ENCODE peak calls at places on chromosome 1, in nine cellular contexts. One of them, this sample, is unnamed.
A peak's percentile ranks its signal among the peaks of the same experiment; 100 is the strongest.

GRCh38 chr1:202656951-202657646 is 53.2 kb downstream of the SYT2 start:
- DNase-seq in glutamatergic neuron: no peak
- DNase-seq in endothelial cell of umbilical vein: peak; percentile 26
- DNase-seq in brain microvascular endothelial cell: peak; percentile 35
- DNase-seq in ascending aorta: no peak
- DNase-seq in coronary artery: no peak
- DNase-seq in AG10803: peak; percentile 10
- DNase-seq in IMR-90: peak; percentile 46
- DNase-seq in AG04449: no peak
- DNase-seq in this sample: no peak

GRCh38 chr1:27650527-27651175 is 15.7 kb upstream of the FGR start:
- DNase-seq in AG04449: no peak
- DNase-seq in brain microvascular endothelial cell: peak; percentile 37
- DNase-seq in IMR-90: peak; percentile 70
- DNase-seq in endothelial cell of umbilical vein: peak; percentile 31
- DNase-seq in coronary artery: no peak
- DNase-seq in ascending aorta: no peak
- DNase-seq in glutamatergic neuron: no peak
- DNase-seq in AG10803: peak; percentile 76
- DNase-seq in this sample: no peak

GRCh38 chr1:33388989-33389771 is 41.7 kb downstream of the PHC2 start:
- DNase-seq in AG10803: peak; percentile 98
- DNase-seq in glutamatergic neuron: no peak
- DNase-seq in AG04449: peak; percentile 80
- DNase-seq in IMR-90: peak; percentile 58
- DNase-seq in brain microvascular endothelial cell: peak; percentile 50
- DNase-seq in endothelial cell of umbilical vein: no peak
- DNase-seq in ascending aorta: no peak
- DNase-seq in coronary artery: no peak
- DNase-seq in this sample: no peak

GRCh38 chr1:33258788-33259274 is 2.5 kb downstream of the ZNF362 start:
- DNase-seq in brain microvascular endothelial cell: no peak
- DNase-seq in glutamatergic neuron: no peak
- DNase-seq in endothelial cell of umbilical vein: no peak
- DNase-seq in AG10803: no peak
- DNase-seq in AG04449: no peak
- DNase-seq in ascending aorta: no peak
- DNase-seq in coronary artery: no peak
- DNase-seq in IMR-90: no peak
- DNase-seq in this sample: no peak

GRCh38 chr1:10074059-10074854 is 41.5 kb downstream of the UBE4B start:
- DNase-seq in AG04449: peak; percentile 89
- DNase-seq in brain microvascular endothelial cell: peak; percentile 99
- DNase-seq in ascending aorta: peak; percentile 77
- DNase-seq in IMR-90: peak; percentile 98
- DNase-seq in coronary artery: no peak
- DNase-seq in glutamatergic neuron: no peak
- DNase-seq in AG10803: peak; percentile 95
- DNase-seq in endothelial cell of umbilical vein: peak; percentile 37
- DNase-seq in this sample: no peak

GRCh38 chr1:206514821-206515387 is 7.6 kb downstream of the RASSF5 start:
- DNase-seq in AG10803: no peak
- DNase-seq in ascending aorta: no peak
- DNase-seq in coronary artery: no peak
- DNase-seq in brain microvascular endothelial cell: no peak
- DNase-seq in IMR-90: no peak
- DNase-seq in AG04449: no peak
- DNase-seq in glutamatergic neuron: no peak
- DNase-seq in endothelial cell of umbilical vein: no peak
- DNase-seq in this sample: no peak

GRCh38 chr1:205248793-205249601 is 21.3 kb downstream of the TMCC2 start:
- DNase-seq in coronary artery: peak; percentile 82
- DNase-seq in ascending aorta: peak; percentile 82
- DNase-seq in AG04449: no peak
- DNase-seq in AG10803: no peak
- DNase-seq in brain microvascular endothelial cell: no peak
- DNase-seq in endothelial cell of umbilical vein: peak; percentile 69
- DNase-seq in IMR-90: peak; percentile 75
- DNase-seq in glutamatergic neuron: no peak
- DNase-seq in this sample: no peak

GRCh38 chr1:156154317-156154749 is 948 bp downstream of the SEMA4A start:
- DNase-seq in AG10803: no peak
- DNase-seq in coronary artery: no peak
- DNase-seq in IMR-90: no peak
- DNase-seq in glutamatergic neuron: no peak
- DNase-seq in AG04449: no peak
- DNase-seq in ascending aorta: no peak
- DNase-seq in brain microvascular endothelial cell: no peak
- DNase-seq in endothelial cell of umbilical vein: no peak
- DNase-seq in this sample: no peak

GRCh38 chr1:193504920-193505319 is 318.5 kb upstream of the B3GALT2 start:
- DNase-seq in AG10803: no peak
- DNase-seq in endothelial cell of umbilical vein: no peak
- DNase-seq in IMR-90: no peak
- DNase-seq in coronary artery: no peak
- DNase-seq in brain microvascular endothelial cell: no peak
- DNase-seq in glutamatergic neuron: no peak
- DNase-seq in ascending aorta: no peak
- DNase-seq in AG04449: no peak
- DNase-seq in this sample: no peak

GRCh38 chr1:100718581-100718980 is 961 bp upstream of the VCAM1 start:
- DNase-seq in coronary artery: no peak
- DNase-seq in ascending aorta: no peak
- DNase-seq in glutamatergic neuron: no peak
- DNase-seq in AG04449: no peak
- DNase-seq in brain microvascular endothelial cell: no peak
- DNase-seq in AG10803: no peak
- DNase-seq in IMR-90: no peak
- DNase-seq in endothelial cell of umbilical vein: no peak
- DNase-seq in this sample: no peak

GRCh38 chr1:23283660-23284602 is 60.2 kb downstream of the HNRNPR start:
- DNase-seq in brain microvascular endothelial cell: peak; percentile 37
- DNase-seq in AG10803: peak; percentile 74
- DNase-seq in coronary artery: no peak
- DNase-seq in ascending aorta: no peak
- DNase-seq in AG04449: peak; percentile 28
- DNase-seq in IMR-90: peak; percentile 67
- DNase-seq in endothelial cell of umbilical vein: no peak
- DNase-seq in glutamatergic neuron: no peak
- DNase-seq in this sample: no peak

GRCh38 chr1:64514197-64514765 is 44.4 kb downstream of the CACHD1 start:
- DNase-seq in IMR-90: peak; percentile 88
- DNase-seq in brain microvascular endothelial cell: peak; percentile 81
- DNase-seq in AG10803: peak; percentile 82
- DNase-seq in glutamatergic neuron: no peak
- DNase-seq in endothelial cell of umbilical vein: peak; percentile 79
- DNase-seq in ascending aorta: no peak
- DNase-seq in AG04449: peak; percentile 71
- DNase-seq in coronary artery: no peak
- DNase-seq in this sample: no peak

GRCh38 chr1:153985341-153985912 is 712 bp downstream of the RAB13 start:
- DNase-seq in AG10803: peak; percentile 70
- DNase-seq in IMR-90: peak; percentile 88
- DNase-seq in coronary artery: peak; percentile 86
- DNase-seq in endothelial cell of umbilical vein: peak; percentile 68
- DNase-seq in ascending aorta: peak; percentile 83
- DNase-seq in AG04449: peak; percentile 23
- DNase-seq in glutamatergic neuron: no peak
- DNase-seq in brain microvascular endothelial cell: peak; percentile 62
- DNase-seq in this sample: no peak

GRCh38 chr1:153550827-153551512 is 1.9 kb upstream of the S100A3 start:
- DNase-seq in IMR-90: no peak
- DNase-seq in endothelial cell of umbilical vein: no peak
- DNase-seq in coronary artery: no peak
- DNase-seq in AG04449: no peak
- DNase-seq in glutamatergic neuron: no peak
- DNase-seq in brain microvascular endothelial cell: no peak
- DNase-seq in AG10803: no peak
- DNase-seq in ascending aorta: no peak
- DNase-seq in this sample: no peak

GRCh38 chr1:220149742-220150141 is 55.8 kb downstream of the IARS2 start:
- DNase-seq in ascending aorta: no peak
- DNase-seq in AG04449: no peak
- DNase-seq in coronary artery: no peak
- DNase-seq in endothelial cell of umbilical vein: no peak
- DNase-seq in AG10803: no peak
- DNase-seq in brain microvascular endothelial cell: no peak
- DNase-seq in glutamatergic neuron: no peak
- DNase-seq in IMR-90: no peak
- DNase-seq in this sample: no peak

GRCh38 chr1:115133440-115133839 is 44.1 kb upstream of the TSPAN2 start:
- DNase-seq in AG04449: no peak
- DNase-seq in glutamatergic neuron: no peak
- DNase-seq in IMR-90: peak; percentile 68
- DNase-seq in ascending aorta: no peak
- DNase-seq in brain microvascular endothelial cell: peak; percentile 68
- DNase-seq in endothelial cell of umbilical vein: peak; percentile 60
- DNase-seq in AG10803: peak; percentile 34
- DNase-seq in coronary artery: no peak
- DNase-seq in this sample: no peak

GRCh38 chr1:115135681-115136080 is 46.4 kb upstream of the TSPAN2 start:
- DNase-seq in ascending aorta: no peak
- DNase-seq in IMR-90: peak; percentile 60
- DNase-seq in glutamatergic neuron: no peak
- DNase-seq in brain microvascular endothelial cell: peak; percentile 40
- DNase-seq in AG10803: peak; percentile 67
- DNase-seq in coronary artery: no peak
- DNase-seq in AG04449: no peak
- DNase-seq in endothelial cell of umbilical vein: no peak
- DNase-seq in this sample: no peak

GRCh38 chr1:115134231-115134630 is 44.9 kb upstream of the TSPAN2 start:
- DNase-seq in endothelial cell of umbilical vein: no peak
- DNase-seq in brain microvascular endothelial cell: no peak
- DNase-seq in glutamatergic neuron: no peak
- DNase-seq in ascending aorta: no peak
- DNase-seq in AG04449: no peak
- DNase-seq in IMR-90: no peak
- DNase-seq in AG10803: no peak
- DNase-seq in coronary artery: no peak
- DNase-seq in this sample: no peak

GRCh38 chr1:115136106-115136505 is 46.8 kb upstream of the TSPAN2 start:
- DNase-seq in AG10803: peak; percentile 8
- DNase-seq in IMR-90: no peak
- DNase-seq in endothelial cell of umbilical vein: no peak
- DNase-seq in glutamatergic neuron: no peak
- DNase-seq in AG04449: no peak
- DNase-seq in coronary artery: no peak
- DNase-seq in brain microvascular endothelial cell: no peak
- DNase-seq in ascending aorta: no peak
- DNase-seq in this sample: no peak

DNA sequence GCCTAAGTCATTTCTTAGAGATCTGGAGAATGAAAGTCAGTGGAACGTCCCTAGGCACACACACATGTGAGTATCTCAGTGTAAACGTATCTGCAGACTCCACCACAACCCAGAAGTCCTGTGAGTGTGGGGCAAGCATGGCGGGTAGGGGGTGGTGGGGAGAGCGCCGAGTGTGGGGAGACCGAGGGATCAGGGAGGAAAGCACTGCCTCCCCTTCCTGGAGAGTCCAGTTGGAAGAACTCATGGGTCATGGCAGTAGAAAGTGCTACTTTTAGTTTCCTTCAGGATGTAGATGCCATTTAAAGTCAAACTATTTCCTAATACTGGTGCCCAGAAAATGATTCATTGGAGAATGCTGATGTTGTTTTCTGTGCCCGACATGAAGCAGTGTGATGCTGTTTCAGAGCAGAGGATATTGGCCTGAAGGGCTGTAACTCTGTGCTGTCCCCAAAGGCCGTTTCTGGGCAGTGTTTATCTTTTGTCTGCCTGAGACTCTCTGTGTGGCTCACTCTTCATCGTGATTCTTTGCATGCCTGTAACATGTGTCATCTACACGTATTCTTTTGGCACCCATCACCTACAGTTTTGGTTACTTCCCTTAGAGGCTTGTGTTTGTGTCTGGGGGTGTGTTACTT is 45.7 kb upstream of the TSPAN2 start:
- DNase-seq in brain microvascular endothelial cell: peak; percentile 89
- DNase-seq in IMR-90: peak; percentile 82
- DNase-seq in ascending aorta: peak; percentile 93
- DNase-seq in coronary artery: peak; percentile 89
- DNase-seq in endothelial cell of umbilical vein: peak; percentile 12
- DNase-seq in AG10803: peak; percentile 91
- DNase-seq in glutamatergic neuron: no peak
- DNase-seq in AG04449: peak; percentile 72
- DNase-seq in this sample: no peak
- TF ChIP-seq CTCF in brain microvascular endothelial cell: peak; percentile 26
- TF ChIP-seq CTCF in IMR-90: no peak
- TF ChIP-seq CTCF in ascending aorta: peak; percentile 18
- TF ChIP-seq CTCF in coronary artery: no peak
- TF ChIP-seq CTCF in endothelial cell of umbilical vein: no peak
- TF ChIP-seq CTCF in AG10803: peak; percentile 41
- TF ChIP-seq CTCF in glutamatergic neuron: no peak
- TF ChIP-seq CTCF in AG04449: no peak
- TF ChIP-seq CTCF in this sample: no peak

GRCh38 chr1:85748120-85748519 is 39.9 kb upstream of the ZNHIT6 start:
- DNase-seq in brain microvascular endothelial cell: no peak
- DNase-seq in ascending aorta: no peak
- DNase-seq in glutamatergic neuron: no peak
- DNase-seq in IMR-90: no peak
- DNase-seq in coronary artery: no peak
- DNase-seq in endothelial cell of umbilical vein: no peak
- DNase-seq in AG10803: no peak
- DNase-seq in AG04449: no peak
- DNase-seq in this sample: no peak

GRCh38 chr1:85743814-85744213 is 35.6 kb upstream of the ZNHIT6 start:
- DNase-seq in ascending aorta: no peak
- DNase-seq in AG10803: no peak
- DNase-seq in glutamatergic neuron: no peak
- DNase-seq in endothelial cell of umbilical vein: no peak
- DNase-seq in coronary artery: no peak
- DNase-seq in AG04449: no peak
- DNase-seq in IMR-90: no peak
- DNase-seq in brain microvascular endothelial cell: no peak
- DNase-seq in this sample: no peak

GRCh38 chr1:85746777-85747176 is 38.5 kb upstream of the ZNHIT6 start:
- DNase-seq in IMR-90: no peak
- DNase-seq in brain microvascular endothelial cell: no peak
- DNase-seq in AG04449: no peak
- DNase-seq in endothelial cell of umbilical vein: no peak
- DNase-seq in coronary artery: no peak
- DNase-seq in AG10803: no peak
- DNase-seq in glutamatergic neuron: no peak
- DNase-seq in ascending aorta: no peak
- DNase-seq in this sample: no peak
- TF ChIP-seq CTCF in IMR-90: no peak
- TF ChIP-seq CTCF in brain microvascular endothelial cell: no peak
- TF ChIP-seq CTCF in AG04449: no peak
- TF ChIP-seq CTCF in endothelial cell of umbilical vein: no peak
- TF ChIP-seq CTCF in coronary artery: no peak
- TF ChIP-seq CTCF in AG10803: no peak
- TF ChIP-seq CTCF in glutamatergic neuron: peak; percentile 28
- TF ChIP-seq CTCF in ascending aorta: no peak
- TF ChIP-seq CTCF in this sample: no peak

GRCh38 chr1:210085359-210085758 is 147.2 kb upstream of the SERTAD4 start:
- DNase-seq in endothelial cell of umbilical vein: no peak
- DNase-seq in IMR-90: no peak
- DNase-seq in coronary artery: no peak
- DNase-seq in AG04449: no peak
- DNase-seq in brain microvascular endothelial cell: no peak
- DNase-seq in glutamatergic neuron: no peak
- DNase-seq in ascending aorta: no peak
- DNase-seq in AG10803: no peak
- DNase-seq in this sample: no peak
- TF ChIP-seq CTCF in endothelial cell of umbilical vein: no peak
- TF ChIP-seq CTCF in IMR-90: no peak
- TF ChIP-seq CTCF in coronary artery: no peak
- TF ChIP-seq CTCF in AG04449: no peak
- TF ChIP-seq CTCF in brain microvascular endothelial cell: no peak
- TF ChIP-seq CTCF in glutamatergic neuron: no peak
- TF ChIP-seq CTCF in ascending aorta: no peak
- TF ChIP-seq CTCF in AG10803: no peak
- TF ChIP-seq CTCF in this sample: no peak

GRCh38 chr1:24321712-24322635 is 2.8 kb downstream of the GRHL3 start:
- DNase-seq in glutamatergic neuron: peak; percentile 50
- DNase-seq in endothelial cell of umbilical vein: peak; percentile 11
- DNase-seq in coronary artery: no peak
- DNase-seq in IMR-90: peak; percentile 76
- DNase-seq in brain microvascular endothelial cell: peak; percentile 73
- DNase-seq in ascending aorta: peak; percentile 65
- DNase-seq in AG04449: peak; percentile 29
- DNase-seq in AG10803: peak; percentile 80
- DNase-seq in this sample: no peak
- TF ChIP-seq CTCF in glutamatergic neuron: no peak
- TF ChIP-seq CTCF in endothelial cell of umbilical vein: no peak
- TF ChIP-seq CTCF in coronary artery: no peak
- TF ChIP-seq CTCF in IMR-90: no peak
- TF ChIP-seq CTCF in brain microvascular endothelial cell: no peak
- TF ChIP-seq CTCF in ascending aorta: no peak
- TF ChIP-seq CTCF in AG04449: no peak
- TF ChIP-seq CTCF in AG10803: no peak
- TF ChIP-seq CTCF in this sample: no peak